ENCODE peak calls at places on chromosome 15, in six cellular contexts. U is HS-5; S is mesenchymal stem cell; D is NCI-H748 treated with DMSO at 0.1 percent for 48 hours; O is neural crest cell; H is stimulated activated CD4-positive, alpha-beta T cell treated with anti-CD3 and anti-CD28 coated beads, Interleukin-2, amount 100 ng/mL, for 24 hours. J is an unnamed sample.

GRCh38 chr15:68364028-68364659 is 67.8 kb downstream of the ITGA11 start:
- DNase-seq in D (no peak), S (peak), O (no peak), H (no peak), U (no peak), J (no peak)

GRCh38 chr15:90991587-90992285 is 2.6 kb downstream of the PRC1 start:
- DNase-seq in D (no peak), S (no peak), U (no peak), O (no peak), H (no peak), J (no peak)

GRCh38 chr15:63122002-63122893 is 587 bp downstream of the LACTB start:
- DNase-seq in H (peak), U (peak), D (peak), S (peak), O (peak), J (peak)

GRCh38 chr15:86328658-86329057 is 249.0 kb downstream of the AGBL1 start:
- DNase-seq in O (no peak), D (no peak), S (no peak), U (no peak), H (no peak), J (no peak)

GRCh38 chr15:80608688-80609087 is 86.4 kb upstream of the ABHD17C start:
- DNase-seq in H (no peak), O (no peak), U (no peak), S (no peak), D (no peak), J (no peak)

GRCh38 chr15:89187301-89187700 is 34.1 kb downstream of the RLBP1 start:
- DNase-seq in S (no peak), U (no peak), O (no peak), H (no peak), D (no peak), J (no peak)

GRCh38 chr15:29518442-29518841 is 248.8 kb upstream of the NSMCE3 start:
- DNase-seq in O (no peak), S (no peak), U (no peak), H (no peak), D (no peak), J (no peak)

GRCh38 chr15:101091080-101092017 is 160.5 kb downstream of the CHSY1 start:
- DNase-seq in U (no peak), D (no peak), H (no peak), O (peak), S (peak), J (no peak)

GRCh38 chr15:72117448-72117697 is 577 bp downstream of the MYO9A start:
- DNase-seq in S (peak), U (no peak), D (peak), H (peak), O (no peak), J (peak)

GRCh38 chr15:68378595-68378994 is 53.4 kb downstream of the ITGA11 start:
- DNase-seq in D (no peak), O (no peak), H (no peak), U (no peak), S (no peak), J (peak)

GRCh38 chr15:26073430-26074333 is 210.6 kb upstream of the ATP10A start:
- DNase-seq in H (peak), O (no peak), S (no peak), D (no peak), U (no peak), J (no peak)

GRCh38 chr15:78206326-78207109 is 27.8 kb downstream of the ACSBG1 start:
- DNase-seq in S (no peak), H (no peak), O (no peak), D (no peak), U (peak), J (peak)

GRCh38 chr15:81897011-81897677 is 148.7 kb downstream of the MEX3B start:
- DNase-seq in U (peak), D (no peak), O (no peak), S (peak), H (no peak), J (no peak)

GRCh38 chr15:100769043-100769974 is 110.3 kb upstream of the ALDH1A3 start:
- DNase-seq in S (no peak), O (no peak), D (no peak), H (peak), U (no peak), J (peak)

GRCh38 chr15:98952381-98952803 is 55.2 kb downstream of the PGPEP1L start:
- DNase-seq in U (no peak), S (no peak), H (no peak), D (no peak), O (no peak), J (no peak)

GRCh38 chr15:56737791-56738190 is 4.5 kb upstream of the ZNF280D start:
- DNase-seq in O (no peak), S (peak), H (no peak), U (no peak), D (no peak), J (no peak)

GRCh38 chr15:49697121-49697520 is 76.3 kb downstream of the DTWD1 start:
- DNase-seq in H (no peak), D (no peak), S (peak), O (no peak), U (no peak), J (no peak)

GRCh38 chr15:67133738-67134576 is 68.6 kb downstream of the SMAD3 start:
- DNase-seq in H (peak), O (no peak), D (no peak), S (peak), U (no peak), J (peak)

GRCh38 chr15:96351801-96352593 is 21.5 kb downstream of the NR2F2 start:
- DNase-seq in U (no peak), D (no peak), O (no peak), S (peak), H (no peak), J (no peak)

GRCh38 chr15:87564666-87565065 is 691.9 kb downstream of the NTRK3 start:
- DNase-seq in H (no peak), S (no peak), D (no peak), U (no peak), O (no peak), J (no peak)

GRCh38 chr15:45114076-45114750 is at the start of the genes DUOX2 and DUOXA2:
- DNase-seq in H (no peak), O (no peak), U (no peak), D (no peak), S (no peak), J (no peak)

GRCh38 chr15:68191555-68191954 is 13.6 kb downstream of the CALML4 start:
- DNase-seq in O (no peak), H (no peak), U (no peak), S (no peak), D (no peak), J (no peak)

GRCh38 chr15:67149068-67149841 is 83.9 kb downstream of the SMAD3 start:
- DNase-seq in H (no peak), D (no peak), O (no peak), U (no peak), S (peak), J (no peak)

GRCh38 chr15:69035205-69035917 is 20.9 kb downstream of the NOX5 start:
- DNase-seq in H (no peak), S (no peak), U (no peak), D (no peak), O (peak), J (no peak)

GRCh38 chr15:83300826-83301225 is 16.4 kb upstream of the BNC1 start:
- DNase-seq in O (no peak), H (no peak), U (no peak), D (no peak), S (no peak), J (no peak)

GRCh38 chr15:69129026-69129385 is 31.4 kb upstream of the GLCE start:
- DNase-seq in H (no peak), O (no peak), D (no peak), S (no peak), U (no peak), J (no peak)

GRCh38 chr15:29040367-29040745 is 154.6 kb downstream of the APBA2 start:
- DNase-seq in S (no peak), U (no peak), H (no peak), O (no peak), D (no peak), J (no peak)

GRCh38 chr15:47296911-47297310 is 420.4 kb upstream of the SEMA6D start:
- DNase-seq in U (no peak), O (no peak), D (no peak), H (no peak), S (no peak), J (no peak)

GRCh38 chr15:91988071-91988470 is 134.6 kb downstream of the SLCO3A1 start:
- DNase-seq in H (no peak), S (no peak), D (no peak), U (no peak), O (no peak), J (no peak)

GRCh38 chr15:81858586-81858985 is 187.2 kb downstream of the MEX3B start:
- DNase-seq in U (no peak), H (no peak), D (no peak), O (no peak), S (no peak), J (no peak)

J was measured in activated effector memory CD4-positive, alpha-beta T cell treated with anti-CD3 and anti-CD28 coated beads, Interleukin-2, amount 50 U/mL, for 16 hours.